ENCODE peak calls at places on chromosomes 4 and X, in six cellular contexts. A is transverse colon, V is pancreas, H is PC-3, E is hepatocyte, O is tibial nerve. N is an unnamed sample.

GRCh38 chrX:109914114-109914849 is 88.6 kb upstream of the TMEM164 start:
- DNase-seq in A (no peak), V (no peak), H (peak; percentile 9), E (no peak), O (no peak), N (no peak)

GRCh38 chrX:129606918-129607317 is 47.8 kb downstream of the APLN start:
- DNase-seq in A (peak; percentile 74), V (peak; percentile 30), H (peak; percentile 77), E (peak; percentile 75), O (peak; percentile 70), N (peak; percentile 33)

GRCh38 chrX:107154787-107155620 is 36.4 kb upstream of the RBM41 start:
- DNase-seq in A (no peak), V (no peak), H (peak; percentile 81), E (peak; percentile 19), O (no peak), N (no peak)

GRCh38 chrX:9396930-9397329 is 67.9 kb upstream of the TBL1X start:
- DNase-seq in A (no peak), V (no peak), H (peak; percentile 28), E (peak; percentile 36), O (no peak), N (no peak)

GRCh38 chr4:4685810-4686209 is 144.0 kb upstream of the STX18 start:
- DNase-seq in A (no peak), V (no peak), H (no peak), E (no peak), O (no peak), N (no peak)

GRCh38 chr4:183256756-183257385 is 63.2 kb downstream of the CLDN22 start:
- DNase-seq in A (peak; percentile 38), V (peak; percentile 25), H (peak; percentile 48), E (peak; percentile 62), O (peak; percentile 49), N (no peak)

GRCh38 chrX:148380107-148380506 is 120.3 kb upstream of the AFF2 start:
- DNase-seq in A (no peak), V (no peak), H (no peak), E (no peak), O (no peak), N (no peak)

GRCh38 chr4:8558080-8558960 is 21.9 kb upstream of the GPR78 start:
- DNase-seq in A (no peak), V (no peak), H (peak; percentile 68), E (no peak), O (no peak), N (no peak)

GRCh38 chr4:65416875-65417274 is 253.4 kb downstream of the EPHA5 start:
- DNase-seq in A (peak; percentile 17), V (peak; percentile 97), H (peak; percentile 82), E (no peak), O (no peak), N (no peak)

GRCh38 chr4:78691971-78692814 is 84.0 kb upstream of the BMP2K start:
- DNase-seq in A (no peak), V (no peak), H (no peak), E (peak; percentile 62), O (no peak), N (no peak)

GRCh38 chr4:152864361-152864760 is 71.8 kb upstream of the FHDC1 start:
- DNase-seq in A (no peak), V (no peak), H (no peak), E (no peak), O (no peak), N (no peak)

GRCh38 chr4:64584981-64585557 is 175.8 kb upstream of the TECRL start:
- DNase-seq in A (no peak), V (no peak), H (peak; percentile 57), E (peak; percentile 66), O (no peak), N (no peak)

GRCh38 chr4:152534541-152535231 is 1.2 kb downstream of the FBXW7 start:
- DNase-seq in A (peak; percentile 61), V (peak; percentile 16), H (no peak), E (peak; percentile 57), O (no peak), N (peak; percentile 38)

GRCh38 chrX:66004928-66005831 is 34.7 kb downstream of the VSIG4 start:
- DNase-seq in A (no peak), V (no peak), H (no peak), E (no peak), O (no peak), N (no peak)

GRCh38 chr4:105843941-105844340 is 51.3 kb upstream of the NPNT start:
- DNase-seq in A (no peak), V (no peak), H (no peak), E (no peak), O (no peak), N (no peak)

GRCh38 chr4:16259531-16260246 is 33.4 kb upstream of the TAPT1 start:
- DNase-seq in A (no peak), V (no peak), H (no peak), E (no peak), O (no peak), N (no peak)

GRCh38 chr4:156109943-156110925 is 156.6 kb upstream of the CTSO start:
- DNase-seq in A (no peak), V (no peak), H (no peak), E (peak; percentile 28), O (no peak), N (no peak)

GRCh38 chr4:152614337-152614736 is 65.5 kb downstream of the TMEM154 start:
- DNase-seq in A (no peak), V (no peak), H (peak; percentile 47), E (no peak), O (no peak), N (no peak)

GRCh38 chr4:27050731-27051130 is 190.1 kb downstream of the STIM2 start:
- DNase-seq in A (no peak), V (no peak), H (no peak), E (no peak), O (no peak), N (no peak)

GRCh38 chrX:45843518-45843917 is 642.8 kb upstream of the DIPK2B start:
- DNase-seq in A (no peak), V (no peak), H (peak; percentile 45), E (no peak), O (no peak), N (no peak)

GRCh38 chr4:48103483-48104139 is 30.4 kb downstream of the TXK start:
- DNase-seq in A (peak; percentile 21), V (no peak), H (no peak), E (no peak), O (no peak), N (no peak)

GRCh38 chr4:20251796-20252655 is at the start of gene SLIT2:
- DNase-seq in A (peak; percentile 81), V (peak; percentile 70), H (peak; percentile 82), E (peak; percentile 92), O (peak; percentile 65), N (no peak)

GRCh38 chrX:96770315-96770714 is 85.7 kb downstream of the DIAPH2 start:
- DNase-seq in A (no peak), V (no peak), H (peak; percentile 52), E (peak; percentile 36), O (no peak), N (no peak)

GRCh38 chr4:147625733-147626132 is 8.5 kb downstream of the TMEM184C start:
- DNase-seq in A (no peak), V (no peak), H (peak; percentile 8), E (no peak), O (no peak), N (no peak)

DNA sequence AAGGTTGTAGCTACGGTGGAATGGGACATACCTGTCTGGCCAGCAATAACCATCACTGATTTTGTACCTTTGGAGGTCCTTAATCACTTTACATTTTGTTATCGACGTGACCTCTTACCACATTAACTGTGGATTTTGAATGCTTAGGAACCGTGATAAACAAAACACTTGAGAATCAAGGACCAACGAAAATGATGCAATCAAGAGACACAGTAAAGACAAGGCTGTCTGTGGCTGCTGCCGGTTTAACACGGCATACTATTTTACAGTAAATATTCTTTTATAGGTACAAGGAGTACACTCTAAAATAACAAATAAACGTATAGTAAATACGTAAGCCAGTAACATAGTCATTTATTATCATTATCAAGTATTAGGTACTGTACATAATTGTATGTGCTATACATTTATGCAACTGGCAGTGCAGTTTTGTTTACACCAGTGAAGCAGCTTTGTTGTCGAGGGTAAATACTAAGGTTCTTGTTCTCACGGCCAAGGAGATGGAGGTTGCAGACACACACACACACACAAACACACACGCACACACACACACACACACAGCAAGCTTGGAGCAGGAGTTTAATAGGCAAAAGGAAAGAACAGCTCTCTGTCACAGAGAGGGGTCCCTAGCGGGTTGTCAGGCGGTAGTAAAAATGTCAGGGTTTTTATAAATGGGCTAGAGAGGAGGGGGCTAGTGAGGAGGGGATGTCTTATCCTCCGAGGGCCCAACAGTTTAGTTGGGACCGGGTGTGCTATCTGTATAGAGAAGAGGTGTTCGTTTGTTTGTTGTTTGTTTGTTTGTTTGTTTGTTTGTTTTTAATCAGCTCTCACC is 194.7 kb upstream of the CXorf51B start:
- DNase-seq in A (no peak), V (no peak), H (no peak), E (no peak), O (no peak), N (no peak)
- H3K9me3 ChIP-seq in A (no peaks in the 10 kb centered on the region), V (no peaks in the 10 kb centered on the region), H (no peaks in the 10 kb centered on the region), E (no peaks in the 10 kb centered on the region), O (no peaks in the 10 kb centered on the region), N (no peaks in the 10 kb centered on the region)

GRCh38 chr4:11194431-11194830 is 234.3 kb downstream of the HS3ST1 start:
- DNase-seq in A (no peak), V (no peak), H (no peak), E (no peak), O (no peak), N (no peak)
- H3K9me3 ChIP-seq in A (no peaks in the 10 kb centered on the region), V (no peaks in the 10 kb centered on the region), H (no peaks in the 10 kb centered on the region), E (no peaks in the 10 kb centered on the region), O (no peaks in the 10 kb centered on the region), N (no peaks in the 10 kb centered on the region)

GRCh38 chrX:55709735-55710134 is 7.8 kb upstream of the RRAGB start:
- DNase-seq in A (no peak), V (no peak), H (peak; percentile 27), E (no peak), O (no peak), N (no peak)
- H3K9me3 ChIP-seq in A (no peaks in the 10 kb centered on the region), V (no peaks in the 10 kb centered on the region), H (no peaks in the 10 kb centered on the region), E (no peaks in the 10 kb centered on the region), O (no peaks in the 10 kb centered on the region), N (no peaks in the 10 kb centered on the region)

DNA sequence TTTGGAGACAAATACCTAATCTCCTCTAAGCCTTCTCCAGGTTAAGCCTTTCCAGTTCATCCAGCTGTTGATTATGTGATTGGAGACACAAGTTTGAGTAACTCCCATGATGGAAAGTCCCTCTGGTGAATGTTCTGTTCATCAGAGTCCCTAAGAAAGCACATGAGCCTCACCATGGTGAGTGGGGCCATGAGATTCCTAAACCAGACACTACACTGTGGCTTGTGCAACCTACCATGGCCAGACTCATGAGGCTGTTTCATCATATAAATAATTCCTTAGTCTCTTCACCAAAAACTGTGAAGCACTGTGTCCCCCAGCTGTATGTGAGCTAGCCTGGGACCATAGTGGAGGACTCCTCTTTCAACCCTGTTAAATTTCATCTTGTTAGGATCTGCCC is 14.4 kb downstream of the PKD2 start:
- DNase-seq in A (no peak), V (no peak), H (no peak), E (peak; percentile 17), O (no peak), N (no peak)
- H3K9me3 ChIP-seq in A (no peaks in the 10 kb centered on the region), V (no peaks in the 10 kb centered on the region), H (peaks cover 6% of the 10 kb centered on the region), E (no peaks in the 10 kb centered on the region), O (peaks cover 6% of the 10 kb centered on the region), N (no peaks in the 10 kb centered on the region)

DNA sequence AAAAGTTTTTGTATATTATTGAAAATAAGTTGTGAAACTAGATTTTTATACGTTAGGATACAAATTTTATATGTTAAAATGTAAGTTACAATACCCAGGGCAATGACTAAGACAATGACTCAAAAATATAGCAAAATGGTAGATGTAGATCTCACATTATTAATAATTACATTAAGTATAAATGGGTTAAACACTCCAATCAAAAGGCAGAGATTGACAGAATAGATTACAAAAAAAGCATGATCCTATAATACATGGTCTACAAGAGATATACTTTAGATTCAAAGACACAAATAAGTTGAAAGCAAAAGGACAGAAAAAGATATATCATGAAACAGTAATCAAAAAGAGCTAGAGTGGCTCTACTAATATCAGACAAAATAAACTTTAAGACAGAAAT is 210.9 kb upstream of the NHS start:
- DNase-seq in A (no peak), V (no peak), H (no peak), E (no peak), O (no peak), N (no peak)
- H3K9me3 ChIP-seq in A (no peaks in the 10 kb centered on the region), V (no peaks in the 10 kb centered on the region), H (peaks cover 23% of the 10 kb centered on the region), E (no peaks in the 10 kb centered on the region), O (peaks cover 25% of the 10 kb centered on the region), N (no peaks in the 10 kb centered on the region)

N was measured in T-helper 17 cell.